ENCODE peak calls at places on chromosomes 3 and 15, in seven cellular contexts. U is esophagus muscularis mucosa, X is uterus, K is left ventricle myocardium inferior, A is coronary artery, D is heart left ventricle, J is mesenchymal stem cell. S is an unnamed sample.

GRCh38 chr3:28151608-28152228 is 89.7 kb upstream of the CMC1 start:
- DNase-seq in D (no peak), X (no peak), J (no peak), K (no peak), U (no peak), A (no peak), S (no peak)

GRCh38 chr3:191391873-191392808 is 61.8 kb upstream of the UTS2B start:
- DNase-seq in D (no peak), J (no peak), X (no peak), K (no peak), A (no peak), U (no peak), S (no peak)

GRCh38 chr3:109224333-109224732 is 87.8 kb downstream of the C3orf85 start:
- DNase-seq in X (no peak), A (no peak), U (no peak), K (no peak), J (no peak), D (no peak), S (no peak)

GRCh38 chr15:70475921-70476320 is 287.4 kb downstream of the UACA start:
- DNase-seq in D (no peak), X (no peak), K (no peak), U (no peak), J (no peak), A (no peak), S (no peak)

GRCh38 chr15:44092221-44092620 is 102.8 kb downstream of the FRMD5 start:
- DNase-seq in D (no peak), X (no peak), J (no peak), K (no peak), U (no peak), A (no peak), S (no peak)

GRCh38 chr3:71551286-71551919 is 32.1 kb downstream of the FOXP1 start:
- DNase-seq in X (no peak), U (no peak), K (no peak), D (no peak), J (peak; percentile 35), A (no peak), S (no peak)

GRCh38 chr3:123883656-123884257 is 375 bp downstream of the MYLK start:
- DNase-seq in X (peak; percentile 26), J (peak; percentile 32), A (no peak), U (peak; percentile 85), K (no peak), D (no peak), S (no peak)

GRCh38 chr15:68384451-68385239 is 47.3 kb downstream of the ITGA11 start:
- DNase-seq in D (no peak), J (peak; percentile 98), X (peak; percentile 72), U (peak; percentile 91), A (peak; percentile 73), K (no peak), S (no peak)

GRCh38 chr15:95840004-95840403 is 490.5 kb upstream of the NR2F2 start:
- DNase-seq in K (peak; percentile 59), D (peak; percentile 36), X (peak; percentile 41), J (peak; percentile 93), A (peak; percentile 86), U (no peak), S (no peak)

GRCh38 chr15:95837605-95838004 is 492.9 kb upstream of the NR2F2 start:
- DNase-seq in U (no peak), K (no peak), D (no peak), X (no peak), A (no peak), J (no peak), S (no peak)

GRCh38 chr15:95842576-95842975 is 487.9 kb upstream of the NR2F2 start:
- DNase-seq in A (no peak), X (no peak), J (peak; percentile 22), U (no peak), D (no peak), K (no peak), S (no peak)

GRCh38 chr15:95843241-95843851 is 487.2 kb upstream of the NR2F2 start:
- DNase-seq in A (no peak), K (peak; percentile 30), U (no peak), X (no peak), J (peak; percentile 86), D (peak; percentile 62), S (no peak)

GRCh38 chr15:95839367-95839782 is 491.1 kb upstream of the NR2F2 start:
- DNase-seq in U (no peak), D (no peak), A (no peak), X (no peak), J (no peak), K (no peak), S (no peak)
- H3K27ac ChIP-seq in U (peak overlapping the region; percentile 44), D (no peak overlapping the region), A (peak overlapping the region; percentile 88), X (peak overlapping the region; percentile 40), J (no peak overlapping the region), K (peak overlapping the region; percentile 75), S (no peak overlapping the region)

DNA sequence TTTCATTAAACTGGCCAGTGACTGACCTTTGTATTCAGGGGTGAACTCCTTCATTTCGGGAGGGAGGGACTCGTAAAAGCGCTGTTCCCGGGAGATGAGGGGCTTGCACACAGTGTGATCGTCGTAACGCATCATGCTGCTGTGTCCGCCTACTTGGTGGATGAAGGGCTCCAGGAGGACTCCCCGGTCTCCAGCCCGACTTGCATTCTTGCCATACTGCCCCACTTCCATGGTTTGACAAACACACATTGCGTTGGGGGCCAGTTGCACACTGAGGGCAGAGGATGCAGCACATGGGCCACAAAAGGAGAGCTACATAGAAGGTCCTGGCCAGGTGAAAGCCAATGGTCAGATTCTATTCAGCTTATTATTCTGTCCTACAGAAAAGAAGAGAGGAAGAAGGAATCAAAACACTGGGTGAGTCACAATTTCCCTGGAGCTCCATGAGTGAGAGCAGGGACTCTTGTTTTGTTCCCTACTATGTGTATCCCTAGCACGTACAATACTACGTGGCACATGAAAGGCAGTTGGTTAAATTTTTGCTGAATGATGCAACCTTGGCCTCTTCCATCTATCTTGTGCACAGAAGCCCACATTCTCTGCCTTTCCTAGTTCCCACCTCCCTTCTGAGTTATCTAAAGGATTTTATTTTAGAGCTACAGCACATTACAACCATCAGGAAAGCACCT is 24.2 kb upstream of the GMPPB start:
- DNase-seq in D (no peak), A (no peak), U (no peak), K (no peak), X (no peak), J (peak; percentile 85), S (no peak)
- H3K27ac ChIP-seq in D (no peak overlapping the region), A (no peak overlapping the region), U (no peak overlapping the region), K (no peak overlapping the region), X (no peak overlapping the region), J (peak overlapping the region; percentile 51), S (no peak overlapping the region)

GRCh38 chr3:15291589-15292541 is 40.5 kb downstream of the SH3BP5 start:
- DNase-seq in J (peak; percentile 42), X (no peak), U (no peak), K (no peak), A (no peak), D (no peak), S (no peak)

GRCh38 chr3:15295506-15295905 is 36.9 kb downstream of the SH3BP5 start:
- DNase-seq in A (no peak), U (no peak), D (no peak), K (no peak), X (no peak), J (peak; percentile 40), S (no peak)

GRCh38 chr3:15294914-15295313 is 37.5 kb downstream of the SH3BP5 start:
- DNase-seq in U (no peak), K (no peak), D (no peak), X (no peak), A (no peak), J (no peak), S (no peak)

GRCh38 chr3:15290731-15291130 is 41.7 kb downstream of the SH3BP5 start:
- DNase-seq in K (no peak), X (no peak), A (no peak), U (no peak), J (no peak), D (peak; percentile 15), S (no peak)

GRCh38 chr3:15292765-15293522 is 39.4 kb downstream of the SH3BP5 start:
- DNase-seq in A (peak; percentile 97), J (peak; percentile 91), U (no peak), K (no peak), X (peak; percentile 79), D (no peak), S (no peak)
- H3K27ac ChIP-seq in A (peak overlapping the region; percentile 81), J (no peak overlapping the region), U (peak overlapping the region; percentile 78), K (peak overlapping the region; percentile 75), X (peak overlapping the region; percentile 83), D (peak overlapping the region; percentile 56), S (no peak overlapping the region)

GRCh38 chr3:9398715-9399708 is 1.6 kb downstream of the SETD5 start:
- DNase-seq in D (no peak), A (no peak), K (no peak), X (no peak), U (no peak), J (peak; percentile 92), S (no peak)

GRCh38 chr3:9397911-9398714 is 698 bp downstream of the SETD5 start:
- DNase-seq in K (peak; percentile 34), J (peak; percentile 59), U (no peak), D (peak; percentile 34), X (peak; percentile 47), A (peak; percentile 80), S (no peak)

GRCh38 chr3:9400626-9401025 is 3.2 kb downstream of the SETD5 start:
- DNase-seq in D (no peak), A (no peak), U (no peak), K (no peak), J (peak; percentile 30), X (no peak), S (no peak)

GRCh38 chr3:9401986-9402385 is 4.6 kb downstream of the SETD5 start:
- DNase-seq in J (peak; percentile 43), D (no peak), A (no peak), U (no peak), K (no peak), X (no peak), S (no peak)

DNA sequence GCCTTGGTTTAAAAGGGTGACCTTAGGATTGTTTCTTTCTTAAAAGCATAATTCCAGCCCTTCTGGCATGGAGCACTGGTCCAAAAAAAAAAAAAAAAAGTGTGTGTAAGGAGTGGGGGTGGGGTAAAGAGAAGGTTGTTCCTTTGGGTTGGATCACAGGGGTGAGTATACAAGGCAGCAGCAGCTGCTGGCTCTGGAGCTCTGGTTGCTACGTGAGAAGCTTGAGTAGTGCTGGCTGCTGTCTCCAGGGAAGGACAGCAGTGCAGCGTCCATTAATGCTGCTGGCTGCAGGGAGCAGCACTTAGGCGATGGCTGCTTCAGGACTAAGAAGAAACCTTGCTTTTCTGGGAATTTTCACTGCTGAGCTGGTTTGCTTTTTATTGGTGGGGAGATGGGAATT is 2.3 kb downstream of the SETD5 start:
- DNase-seq in D (peak; percentile 89), J (peak; percentile 99), U (no peak), A (peak; percentile 89), K (peak; percentile 82), X (peak; percentile 75), S (peak; percentile 35)
- H3K27ac ChIP-seq in D (peak overlapping the region; percentile 99), J (peak overlapping the region; percentile 87), U (peak overlapping the region; percentile 99), A (peak overlapping the region; percentile 100), K (peak overlapping the region; percentile 98), X (peak overlapping the region; percentile 99), S (peak overlapping the region; percentile 96)